ENCODE peak calls at places on chromosome 17, in six cellular contexts. C, X, G, U, Z and R are unnamed samples.

GRCh38 chr17:31310877-31311276 is 3.0 kb downstream of the EVI2B start:
- DNase-seq in C (no peak), X (no peak), G (no peak), U (no peak), Z (no peak), R (no peak)

GRCh38 chr17:12736526-12736925 is 52.8 kb upstream of the ARHGAP44 start:
- DNase-seq in C (peak), X (peak), G (no peak), U (no peak), Z (no peak), R (no peak)

GRCh38 chr17:2709173-2709661 is 2.3 kb downstream of the CLUH start:
- DNase-seq in C (no peak), X (no peak), G (no peak), U (no peak), Z (no peak), R (no peak)

GRCh38 chr17:41544497-41544896 is 16.4 kb upstream of the KRT19 start:
- DNase-seq in C (no peak), X (no peak), G (no peak), U (no peak), Z (no peak), R (no peak)

GRCh38 chr17:73203135-73203787 is 10.4 kb downstream of the COG1 start:
- DNase-seq in C (no peak), X (no peak), G (no peak), U (no peak), Z (no peak), R (no peak)

GRCh38 chr17:1796800-1797199 is 32.9 kb downstream of the SMYD4 start:
- DNase-seq in C (no peak), X (no peak), G (no peak), U (no peak), Z (no peak), R (peak)

GRCh38 chr17:32609085-32609484 is 122.3 kb downstream of the CDK5R1 start:
- DNase-seq in C (no peak), X (no peak), G (no peak), U (no peak), Z (no peak), R (no peak)

GRCh38 chr17:7590743-7591142 is 849 bp upstream of the SOX15 start:
- DNase-seq in C (peak), X (peak), G (peak), U (peak), Z (no peak), R (peak)

GRCh38 chr17:59618894-59619312 is 792 bp upstream of the CLTC start:
- DNase-seq in C (no peak), X (peak), G (no peak), U (no peak), Z (no peak), R (no peak)

GRCh38 chr17:77959926-77960521 is 1.5 kb downstream of the TNRC6C start:
- DNase-seq in C (peak), X (peak), G (peak), U (no peak), Z (no peak), R (peak)

GRCh38 chr17:72715906-72716572 is 376.4 kb downstream of the SLC39A11 start:
- DNase-seq in C (no peak), X (peak), G (no peak), U (no peak), Z (peak), R (peak)

GRCh38 chr17:42403150-42403549 is 14.9 kb upstream of the STAT3 start:
- DNase-seq in C (peak), X (no peak), G (no peak), U (peak), Z (no peak), R (no peak)

GRCh38 chr17:19381741-19382444 is 3.6 kb downstream of the MAPK7 start:
- DNase-seq in C (no peak), X (no peak), G (no peak), U (no peak), Z (no peak), R (no peak)

GRCh38 chr17:13362341-13363122 is 239.2 kb downstream of the HS3ST3A1 start:
- DNase-seq in C (no peak), X (peak), G (no peak), U (no peak), Z (no peak), R (peak)

GRCh38 chr17:51559778-51560177 is 299.4 kb downstream of the UTP18 start:
- DNase-seq in C (no peak), X (no peak), G (no peak), U (no peak), Z (no peak), R (no peak)

GRCh38 chr17:58568050-58568830 is 53.8 kb upstream of the MTMR4 start:
- DNase-seq in C (no peak), X (no peak), G (no peak), U (no peak), Z (no peak), R (no peak)

GRCh38 chr17:58570758-58571157 is 56.3 kb upstream of the MTMR4 start:
- DNase-seq in C (no peak), X (no peak), G (no peak), U (no peak), Z (no peak), R (no peak)

GRCh38 chr17:58569216-58569615 is 54.8 kb upstream of the MTMR4 start:
- DNase-seq in C (no peak), X (no peak), G (no peak), U (no peak), Z (no peak), R (no peak)

GRCh38 chr17:58564971-58565370 is 50.5 kb upstream of the MTMR4 start:
- DNase-seq in C (no peak), X (no peak), G (no peak), U (no peak), Z (no peak), R (no peak)

DNA sequence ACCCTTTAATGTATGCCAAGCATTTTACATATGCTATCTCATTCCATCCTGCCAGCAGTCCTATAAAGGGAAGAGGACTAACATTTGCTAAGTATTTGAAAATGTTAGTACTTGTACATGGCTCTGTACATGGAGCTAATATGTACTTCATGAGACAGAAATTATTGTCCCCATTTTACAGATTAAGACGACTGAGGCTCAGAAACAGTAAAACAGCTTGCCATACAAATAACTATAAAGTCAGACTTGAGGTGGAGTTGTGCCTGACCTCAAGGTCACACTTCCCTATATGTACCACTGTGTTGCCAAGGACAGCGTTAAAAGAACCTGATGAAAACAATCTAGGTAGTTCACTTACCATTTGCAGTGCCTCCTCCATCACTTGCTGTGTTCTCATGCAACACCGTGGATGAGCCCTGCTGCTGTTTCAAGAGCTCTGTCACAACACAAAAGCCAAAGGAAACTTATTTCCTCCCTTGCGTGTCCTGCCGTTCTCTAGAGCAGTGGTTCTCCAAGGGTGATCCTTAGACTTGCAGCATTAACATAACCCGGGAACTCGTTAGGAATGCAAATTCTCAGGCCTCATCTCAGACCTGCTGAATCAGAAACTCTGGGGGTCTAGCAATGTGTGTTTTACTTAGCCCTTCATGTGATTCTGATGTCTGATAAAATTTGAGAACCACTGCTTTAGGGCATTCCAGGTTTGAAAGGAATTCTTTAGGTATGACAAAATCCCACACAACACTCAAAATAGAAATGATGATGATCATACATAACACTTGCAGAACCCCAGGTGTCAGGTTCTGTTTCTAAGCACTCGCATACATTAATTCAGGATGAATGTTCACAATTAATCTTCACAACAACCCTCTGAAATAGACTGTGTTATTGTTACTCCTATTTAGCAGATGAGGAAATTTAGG is 51.2 kb upstream of the MTMR4 start:
- DNase-seq in C (peak), X (no peak), G (no peak), U (no peak), Z (peak), R (no peak)
- H4K8ac ChIP-seq in C (no peak), X (no peak), G (no peak), U (no peak), Z (no peak), R (no peak)

GRCh38 chr17:50027639-50028206 is 28.2 kb upstream of the ITGA3 start:
- DNase-seq in C (peak), X (peak), G (no peak), U (no peak), Z (peak), R (peak)
- H2AFZ ChIP-seq in C (no peak), X (peak), G (peak), U (peak), Z (no peak), R (peak)

GRCh38 chr17:5500247-5500803 is 14.0 kb downstream of the MIS12 start:
- DNase-seq in C (peak), X (peak), G (no peak), U (no peak), Z (no peak), R (peak)

GRCh38 chr17:5501725-5502124 is 15.4 kb downstream of the MIS12 start:
- DNase-seq in C (no peak), X (no peak), G (no peak), U (no peak), Z (no peak), R (no peak)

GRCh38 chr17:5500804-5501391 is 14.5 kb downstream of the MIS12 start:
- DNase-seq in C (peak), X (peak), G (peak), U (peak), Z (peak), R (peak)

GRCh38 chr17:5502552-5502951 is 16.2 kb downstream of the MIS12 start:
- DNase-seq in C (no peak), X (no peak), G (no peak), U (no peak), Z (no peak), R (no peak)

GRCh38 chr17:5499790-5500189 is 13.4 kb downstream of the MIS12 start:
- DNase-seq in C (peak), X (no peak), G (peak), U (peak), Z (no peak), R (peak)
- H4K8ac ChIP-seq in C (no peak), X (peak), G (no peak), U (peak), Z (no peak), R (no peak)

GRCh38 chr17:66152756-66153155 is 39.2 kb downstream of the CEP112 start:
- DNase-seq in C (no peak), X (peak), G (no peak), U (no peak), Z (no peak), R (peak)

GRCh38 chr17:66146394-66146793 is 45.5 kb downstream of the CEP112 start:
- DNase-seq in C (no peak), X (no peak), G (no peak), U (no peak), Z (no peak), R (no peak)

GRCh38 chr17:66143657-66144282 is 48.2 kb downstream of the CEP112 start:
- DNase-seq in C (no peak), X (no peak), G (no peak), U (no peak), Z (no peak), R (no peak)

GRCh38 chr17:66150708-66151107 is 41.2 kb downstream of the CEP112 start:
- DNase-seq in C (no peak), X (no peak), G (no peak), U (no peak), Z (no peak), R (no peak)

DNA sequence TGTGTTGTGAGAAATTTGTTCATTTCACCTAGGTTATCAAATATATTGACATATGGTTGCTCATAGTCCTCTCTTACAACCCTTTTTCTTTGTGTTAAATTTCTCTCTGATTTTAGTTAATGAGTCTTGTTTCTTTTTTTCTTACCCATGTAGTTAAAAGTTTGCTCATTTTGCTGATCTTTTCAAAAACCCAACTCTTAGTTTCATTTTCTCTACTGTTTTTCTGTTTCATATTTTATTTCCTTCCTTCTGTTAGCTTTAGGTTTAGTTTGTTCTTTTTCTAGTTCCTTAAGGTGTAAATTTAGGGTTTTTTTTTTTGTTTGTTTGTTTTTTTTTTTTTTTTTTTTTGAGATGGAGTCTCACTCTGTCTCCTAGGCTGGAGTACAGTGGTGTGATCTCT is 42.4 kb downstream of the CEP112 start:
- DNase-seq in C (no peak), X (no peak), G (no peak), U (no peak), Z (no peak), R (no peak)
- H2AFZ ChIP-seq in C (no peak), X (no peak), G (no peak), U (no peak), Z (no peak), R (no peak)

GRCh38 chr17:64070213-64070612 is 49.8 kb upstream of the ICAM2 start:
- DNase-seq in C (no peak), X (no peak), G (no peak), U (no peak), Z (no peak), R (no peak)
- H4K8ac ChIP-seq in C (no peak), X (no peak), G (no peak), U (no peak), Z (no peak), R (no peak)

GRCh38 chr17:81685108-81685507 is 1.3 kb downstream of the HGS start:
- DNase-seq in C (no peak), X (peak), G (no peak), U (no peak), Z (peak), R (peak)

GRCh38 chr17:81682565-81683207 is 911 bp downstream of the ARL16 start:
- DNase-seq in C (no peak), X (peak), G (no peak), U (no peak), Z (no peak), R (peak)

GRCh38 chr17:81683208-81683583 is 401 bp downstream of the ARL16 start:
- DNase-seq in C (no peak), X (peak), G (no peak), U (no peak), Z (no peak), R (no peak)

GRCh38 chr17:81683584-81684441 is at the start of the genes ARL16 and HGS:
- DNase-seq in C (peak), X (peak), G (peak), U (peak), Z (peak), R (peak)

DNA sequence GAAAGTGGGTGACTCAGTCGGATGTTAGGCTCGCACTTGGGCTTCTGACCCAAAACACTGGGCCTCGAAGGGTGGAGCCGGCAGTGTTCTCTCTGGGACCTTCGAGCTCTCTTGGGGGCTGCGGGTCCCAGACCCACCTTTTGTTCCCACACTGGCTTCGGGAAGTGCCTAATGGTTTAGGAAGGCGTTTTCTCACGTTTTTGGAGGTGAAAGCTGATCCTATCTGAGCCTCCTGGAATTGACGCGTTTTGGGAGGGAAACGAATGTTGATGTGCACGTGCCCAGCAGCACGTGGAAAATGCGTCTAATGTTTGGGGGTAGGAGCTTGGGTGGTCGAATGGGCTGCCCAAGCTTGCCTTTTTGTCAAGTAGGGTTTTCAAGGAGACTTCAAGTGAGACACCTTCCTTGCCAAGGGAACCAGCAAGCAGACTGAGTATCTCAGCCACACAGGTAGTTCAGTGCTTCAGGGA is 666 bp downstream of the HGS start:
- DNase-seq in C (no peak), X (peak), G (no peak), U (no peak), Z (no peak), R (peak)
- H2AFZ ChIP-seq in C (no peak), X (peak), G (peak), U (no peak), Z (peak), R (no peak)

GRCh38 chr17:68602267-68602644 is 1.1 kb upstream of the FAM20A start:
- DNase-seq in C (no peak), X (no peak), G (no peak), U (no peak), Z (peak), R (no peak)

GRCh38 chr17:68601565-68602266 is 549 bp upstream of the FAM20A start:
- DNase-seq in C (no peak), X (no peak), G (no peak), U (no peak), Z (no peak), R (no peak)

GRCh38 chr17:68600123-68600880 is 865 bp downstream of the FAM20A start:
- DNase-seq in C (peak), X (no peak), G (peak), U (peak), Z (peak), R (peak)

GRCh38 chr17:68599873-68600122 is 1.4 kb downstream of the FAM20A start:
- DNase-seq in C (no peak), X (no peak), G (no peak), U (no peak), Z (no peak), R (no peak)

DNA sequence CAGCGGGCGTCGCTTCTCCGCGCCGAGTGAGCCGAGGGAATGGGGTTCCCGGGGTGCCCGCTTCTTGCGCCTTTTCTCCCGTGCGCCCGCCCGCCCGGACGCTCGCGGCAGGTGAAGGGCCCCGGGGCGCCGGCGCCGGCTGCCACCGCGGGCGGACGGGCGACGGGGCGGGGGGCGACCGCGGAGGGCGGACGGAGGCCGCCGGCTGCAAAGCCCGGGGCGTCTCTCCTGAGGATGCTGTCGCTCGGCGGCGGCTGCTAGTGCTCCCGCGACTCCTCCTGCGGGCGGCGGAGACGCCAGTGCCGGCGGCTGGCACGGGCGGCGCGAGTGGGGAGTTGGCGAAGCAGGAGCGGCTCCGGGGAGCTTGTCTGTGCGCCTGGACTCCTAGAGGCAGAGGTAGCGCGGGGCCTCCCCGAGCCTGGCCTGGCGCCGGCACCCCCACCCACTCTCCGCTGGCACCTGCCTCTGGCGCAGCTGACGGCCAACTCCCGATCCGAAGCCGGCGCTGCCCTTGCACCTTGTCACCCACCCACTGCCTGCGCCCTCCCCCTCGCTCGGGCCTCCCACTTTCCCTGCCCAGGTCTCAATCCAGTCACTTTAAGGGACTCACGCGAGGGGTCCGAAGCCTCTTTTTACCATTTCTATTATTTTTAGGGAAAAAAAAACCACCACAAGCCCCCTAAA is at the start of gene FAM20A:
- DNase-seq in C (peak), X (no peak), G (no peak), U (peak), Z (no peak), R (peak)
- H4K8ac ChIP-seq in C (no peak), X (no peak), G (no peak), U (peak), Z (peak), R (no peak)